ENCODE peak calls at places on chromosome 17, in four cellular contexts. Z is A549, B is AML-193, U is BJ. F is an unnamed sample.

GRCh38 chr17:45345554-45346254 is 28.9 kb upstream of the MAP3K14 start:
- DNase-seq in U (peak; percentile 98), Z (peak; percentile 63), B (no peak), F (peak; percentile 59)

GRCh38 chr17:8941520-8941919 is 24.0 kb downstream of the PIK3R5 start:
- DNase-seq in B (no peak), Z (no peak), U (no peak), F (no peak)

GRCh38 chr17:28737770-28738679 is 5.8 kb upstream of the TRAF4 start:
- DNase-seq in Z (no peak), U (no peak), B (no peak), F (no peak)

GRCh38 chr17:75260679-75261335 is 599 bp downstream of the GGA3 start:
- DNase-seq in U (no peak), Z (no peak), B (no peak), F (no peak)

GRCh38 chr17:63918305-63918704 is 334 bp downstream of the GH1 start:
- DNase-seq in Z (peak; percentile 26), B (no peak), U (no peak), F (no peak)

GRCh38 chr17:18185391-18185790 is 1.8 kb downstream of the ALKBH5 start:
- DNase-seq in Z (no peak), B (no peak), U (no peak), F (no peak)

GRCh38 chr17:51748749-51749604 is 409.5 kb downstream of the CA10 start:
- DNase-seq in U (no peak), B (no peak), Z (no peak), F (no peak)

GRCh38 chr17:13702266-13702665 is 100.5 kb upstream of the HS3ST3A1 start:
- DNase-seq in Z (no peak), B (no peak), U (peak; percentile 76), F (peak; percentile 82)

GRCh38 chr17:76383645-76384221 is 676 bp upstream of the SPHK1 start:
- DNase-seq in B (peak; percentile 41), Z (peak; percentile 66), U (no peak), F (no peak)

GRCh38 chr17:1047177-1047885 is 50.4 kb downstream of the TIMM22 start:
- DNase-seq in B (no peak), Z (no peak), U (no peak), F (no peak)

F was measured in HFF-Myc.